ENCODE peak calls at places on chromosomes 11 and 22, in five cellular contexts. L is prostate gland, K is GM23338, B is suprapubic skin, F is stomach. J is an unnamed sample. For H3K36me3, the result is how much of the 10 kb centered on the place peaks cover.

GRCh38 chr11:77259681-77260080 is 41.8 kb downstream of the GDPD4 start:
- DNase-seq in L (no peak), K (no peak), B (no peak), F (no peak), J (no peak)

GRCh38 chr11:119484741-119485605 is 62.0 kb upstream of the THY1 start:
- DNase-seq in L (no peak), K (peak), B (peak), F (peak), J (no peak)

GRCh38 chr11:59463176-59463575 is 6.4 kb downstream of the OR4D6 start:
- DNase-seq in L (no peak), K (peak), B (no peak), F (no peak), J (no peak)

GRCh38 chr11:10022764-10023163 is 271.3 kb downstream of the SBF2 start:
- DNase-seq in L (no peak), K (no peak), B (no peak), F (no peak), J (no peak)

GRCh38 chr11:108302121-108302785 is 79.4 kb downstream of the ATM start:
- DNase-seq in L (no peak), K (no peak), B (no peak), F (no peak), J (no peak)

GRCh38 chr11:60947666-60948065 is 4.3 kb downstream of the SLC15A3 start:
- DNase-seq in L (no peak), K (peak), B (no peak), F (no peak), J (no peak)

GRCh38 chr11:33389635-33390034 is 132.5 kb downstream of the HIPK3 start:
- DNase-seq in L (no peak), K (no peak), B (no peak), F (no peak), J (no peak)

GRCh38 chr11:113006916-113007445 is 45.8 kb downstream of the NCAM1 start:
- DNase-seq in L (no peak), K (no peak), B (no peak), F (no peak), J (no peak)

GRCh38 chr22:49850959-49851815 is 2.5 kb upstream of the ZBED4 start:
- DNase-seq in L (no peak), K (no peak), B (no peak), F (no peak), J (no peak)

GRCh38 chr11:1921576-1922141 is 2.2 kb downstream of the TNNT3 start:
- DNase-seq in L (no peak), K (no peak), B (peak), F (no peak), J (no peak)

GRCh38 chr22:43004362-43005035 is 10.4 kb downstream of the PACSIN2 start:
- DNase-seq in L (no peak), K (no peak), B (no peak), F (no peak), J (no peak)

GRCh38 chr22:19818264-19819208 is 36.1 kb downstream of the GNB1L start:
- DNase-seq in L (no peak), K (no peak), B (peak), F (peak), J (no peak)

GRCh38 chr11:68181719-68182451 is 31.2 kb downstream of the KMT5B start:
- DNase-seq in L (no peak), K (no peak), B (no peak), F (no peak), J (no peak)

GRCh38 chr11:1193326-1194230 is 29.3 kb upstream of the MUC5B start:
- DNase-seq in L (no peak), K (no peak), B (peak), F (peak), J (no peak)

GRCh38 chr11:36427079-36427478 is 83.0 kb downstream of the TRAF6 start:
- DNase-seq in L (no peak), K (no peak), B (no peak), F (no peak), J (no peak)

GRCh38 chr11:3853935-3854659 is 1.4 kb upstream of the STIM1 start:
- DNase-seq in L (peak), K (no peak), B (peak), F (peak), J (no peak)

DNA sequence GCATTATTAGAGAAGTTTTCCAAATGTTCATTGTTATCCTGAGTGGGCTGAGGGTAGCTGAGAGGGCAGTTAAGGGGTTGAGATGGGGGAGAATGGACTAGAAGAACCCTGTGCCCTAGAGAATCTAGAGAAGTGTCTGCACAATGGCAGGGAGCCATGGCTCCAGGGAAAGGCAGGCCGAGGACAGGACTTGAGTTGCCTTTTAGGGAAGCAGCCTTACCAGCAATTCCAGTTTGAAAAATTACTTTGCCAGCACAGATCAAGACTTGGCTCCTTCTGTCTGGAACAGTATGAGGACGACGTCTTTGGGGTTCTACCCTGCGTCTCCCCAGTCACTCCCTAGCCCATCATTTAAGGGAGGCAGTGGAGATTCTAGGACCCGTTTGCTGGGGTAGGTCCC is 25.7 kb upstream of the MICAL3 start:
- DNase-seq in L (peak), K (no peak), B (no peak), F (no peak), J (no peak)
- H3K27ac ChIP-seq in L (peak), K (no peak), B (peak), F (peak), J (no peak)

GRCh38 chr11:18330921-18331320 is 8.6 kb downstream of the GTF2H1 start:
- DNase-seq in L (no peak), K (no peak), B (no peak), F (no peak), J (no peak)
- H3K36me3 ChIP-seq in L (under half), K (under half), B (under half), F (half or more), J (half or more)

GRCh38 chr11:69647349-69647748 is 6.4 kb downstream of the CCND1 start:
- DNase-seq in L (no peak), K (no peak), B (peak), F (no peak), J (no peak)

GRCh38 chr11:69644071-69644961 is 3.4 kb downstream of the CCND1 start:
- DNase-seq in L (peak), K (no peak), B (no peak), F (peak), J (no peak)

GRCh38 chr11:69646493-69647201 is 5.7 kb downstream of the CCND1 start:
- DNase-seq in L (no peak), K (no peak), B (peak), F (no peak), J (no peak)

GRCh38 chr11:69644962-69645675 is 4.2 kb downstream of the CCND1 start:
- DNase-seq in L (no peak), K (no peak), B (peak), F (no peak), J (no peak)

GRCh38 chr11:69645801-69646492 is 5.0 kb downstream of the CCND1 start:
- DNase-seq in L (no peak), K (no peak), B (peak), F (no peak), J (no peak)
- TF ChIP-seq POLR2AphosphoS5 in L (no peak), K (no peak), B (no peak), F (no peak), J (peak)

DNA sequence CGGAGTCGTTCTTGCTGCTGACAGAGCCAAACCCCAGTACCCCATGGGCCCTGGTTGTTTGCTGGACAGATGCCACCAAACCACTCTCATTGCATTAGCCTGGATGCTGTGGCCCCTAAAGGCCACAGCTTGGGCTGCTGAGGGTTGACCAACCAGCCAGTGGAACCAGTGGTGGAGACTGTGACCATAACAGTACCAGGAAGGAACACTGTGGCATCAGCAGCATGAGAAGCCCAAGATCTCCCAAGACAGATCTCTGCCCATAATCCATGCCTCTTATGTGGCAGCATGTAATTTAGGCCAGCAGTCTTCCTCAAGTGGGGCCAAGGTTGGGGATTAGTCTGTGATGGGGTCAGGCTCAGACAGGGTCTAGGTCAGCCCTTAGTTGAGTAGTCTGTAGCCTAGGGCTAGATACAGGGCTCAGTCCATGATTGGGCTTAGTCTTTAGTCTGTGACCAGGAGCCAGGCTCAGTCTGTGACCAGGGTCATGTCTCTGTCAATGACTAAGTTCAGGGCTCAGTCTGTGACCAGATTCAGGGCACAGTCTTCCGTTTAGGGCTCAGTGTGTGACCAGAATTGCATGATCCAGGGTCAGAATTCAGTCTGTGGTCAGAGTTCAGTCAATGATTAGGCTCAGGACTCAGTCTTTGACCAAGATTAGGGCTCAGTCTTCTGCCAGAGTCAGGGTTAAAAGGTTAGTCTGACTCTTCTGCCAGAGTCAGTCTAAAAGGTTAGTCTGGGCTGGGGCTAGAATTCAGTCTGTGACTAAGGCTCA is 4.5 kb upstream of the INPP5J start:
- DNase-seq in L (no peak), K (no peak), B (no peak), F (no peak), J (no peak)
- H3K27ac ChIP-seq in L (no peak), K (no peak), B (no peak), F (no peak), J (no peak)

GRCh38 chr11:64353101-64353738 is 5.7 kb upstream of the RPS6KA4 start:
- DNase-seq in L (no peak), K (no peak), B (no peak), F (no peak), J (no peak)

GRCh38 chr11:64353761-64354506 is 5.0 kb upstream of the RPS6KA4 start:
- DNase-seq in L (no peak), K (no peak), B (no peak), F (no peak), J (no peak)

GRCh38 chr11:64349404-64349803 is 9.4 kb downstream of the CCDC88B start:
- DNase-seq in L (no peak), K (no peak), B (no peak), F (no peak), J (no peak)

GRCh38 chr11:64351136-64351631 is 7.8 kb upstream of the RPS6KA4 start:
- DNase-seq in L (no peak), K (no peak), B (no peak), F (no peak), J (no peak)

DNA sequence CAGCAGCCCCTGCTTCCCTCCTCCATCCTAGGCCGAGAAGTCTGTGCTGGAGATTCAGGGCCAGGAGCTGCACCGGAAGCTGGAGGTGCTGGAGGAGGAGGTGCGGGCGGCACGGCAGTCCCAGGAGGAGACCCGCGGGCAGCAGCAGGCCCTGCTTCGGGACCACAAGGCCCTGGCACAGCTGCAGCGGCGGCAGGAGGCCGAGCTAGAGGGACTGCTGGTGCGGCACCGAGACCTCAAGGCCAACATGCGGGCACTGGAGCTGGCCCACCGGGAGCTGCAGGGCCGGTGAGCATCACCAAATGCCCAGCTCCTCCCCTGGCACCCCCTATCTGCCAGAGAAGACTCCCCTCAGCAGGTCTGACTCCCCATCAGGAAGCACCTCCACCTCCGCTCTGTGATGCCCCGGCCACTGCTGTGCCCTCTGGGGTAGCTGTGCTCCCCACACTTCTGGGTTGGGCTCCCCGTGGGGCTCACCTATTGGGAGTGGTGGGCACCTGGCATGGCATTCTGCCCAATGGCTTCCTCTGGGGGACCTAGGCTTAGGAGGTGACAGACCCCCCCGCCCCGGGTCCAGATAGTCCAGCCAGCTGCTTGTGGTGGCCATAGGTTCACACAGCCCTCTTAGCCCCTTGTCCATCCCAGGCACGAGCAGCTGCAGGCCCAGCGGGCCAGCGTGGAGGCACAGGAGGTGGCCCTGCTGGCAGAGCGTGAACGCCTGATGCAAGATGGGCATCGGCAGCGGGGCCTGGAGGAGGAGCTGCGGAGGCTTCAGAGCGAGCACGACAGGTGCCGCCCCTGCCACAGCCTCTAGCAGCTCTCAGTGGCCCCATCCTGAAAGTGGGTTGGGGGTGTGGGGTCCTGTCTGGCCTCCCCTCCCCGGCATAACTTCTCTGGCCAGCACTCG is 6.6 kb upstream of the RPS6KA4 start:
- DNase-seq in L (no peak), K (no peak), B (no peak), F (no peak), J (no peak)
- H3K36me3 ChIP-seq in L (under half), K (under half), B (under half), F (under half), J (under half)